ENCODE peak calls at places on chromosomes 16 and 17, in nine cellular contexts. E is H1, S is GM23248, R is OCI-LY7, B is MM.1S, D is mammary epithelial cell, K is K562, Q is fibroblast of lung, G is PC-3. C is an unnamed sample. For H3K36me3, the result is how much of the 10 kb centered on the place peaks cover.

GRCh38 chr17:34580685-34581445 is 1.5 kb downstream of the TMEM132E start:
- DNase-seq in E (no peak), G (no peak), D (no peak), R (no peak), Q (no peak), S (peak), B (no peak), K (peak), C (no peak)

GRCh38 chr17:37483311-37484039 is 6.2 kb upstream of the DUSP14 start:
- DNase-seq in S (peak), R (peak), K (no peak), B (no peak), D (no peak), Q (peak), G (no peak), E (no peak), C (no peak)

GRCh38 chr17:78176548-78177025 is 8.2 kb downstream of the SYNGR2 start:
- DNase-seq in S (peak), G (peak), K (peak), E (no peak), Q (peak), B (peak), D (peak), R (peak), C (no peak)

GRCh38 chr16:1677942-1678499 is at the start of gene JPT2:
- DNase-seq in B (peak), R (peak), G (peak), E (peak), K (peak), D (peak), S (peak), Q (peak), C (peak)

GRCh38 chr16:22337849-22338248 is 36.6 kb downstream of the CDR2 start:
- DNase-seq in G (no peak), D (no peak), E (no peak), S (no peak), R (no peak), Q (no peak), B (peak), K (no peak), C (no peak)

GRCh38 chr16:86471896-86472295 is 38.4 kb upstream of the FOXF1 start:
- DNase-seq in E (no peak), Q (no peak), D (no peak), R (no peak), B (no peak), S (no peak), K (no peak), G (no peak), C (no peak)

GRCh38 chr16:2689968-2690830 is 7.9 kb downstream of the KCTD5 start:
- DNase-seq in B (no peak), K (no peak), E (no peak), R (no peak), S (no peak), D (no peak), Q (no peak), G (no peak), C (no peak)

GRCh38 chr16:12094537-12095265 is 118.2 kb downstream of the SNX29 start:
- DNase-seq in D (no peak), G (no peak), B (no peak), E (no peak), S (no peak), K (no peak), Q (no peak), R (no peak), C (no peak)

GRCh38 chr16:85453701-85454100 is 159.4 kb upstream of the GSE1 start:
- DNase-seq in E (no peak), Q (no peak), S (no peak), G (no peak), D (no peak), K (no peak), R (no peak), B (no peak), C (no peak)

GRCh38 chr17:49572806-49573420 is 2.8 kb upstream of the NXPH3 start:
- DNase-seq in Q (no peak), D (no peak), R (no peak), E (no peak), B (no peak), G (no peak), K (no peak), S (no peak), C (no peak)

GRCh38 chr17:74369221-74369620 is 1.9 kb downstream of the GPR142 start:
- DNase-seq in G (no peak), Q (no peak), R (peak), D (no peak), S (no peak), E (no peak), B (no peak), K (no peak), C (no peak)

GRCh38 chr17:80264048-80264792 is 3.6 kb downstream of the RNF213 start:
- DNase-seq in G (no peak), B (peak), R (peak), Q (no peak), E (no peak), D (no peak), K (no peak), S (no peak), C (no peak)

GRCh38 chr16:74954763-74955162 is 30.2 kb downstream of the WDR59 start:
- DNase-seq in Q (no peak), S (no peak), G (no peak), R (no peak), K (no peak), D (no peak), B (no peak), E (no peak), C (no peak)

GRCh38 chr17:40399185-40399584 is 18.5 kb downstream of the TOP2A start:
- DNase-seq in D (no peak), G (peak), Q (peak), B (peak), K (peak), S (peak), E (no peak), R (peak), C (no peak)

GRCh38 chr17:27544350-27545131 is 86.4 kb upstream of the LGALS9 start:
- DNase-seq in G (no peak), E (no peak), D (peak), S (no peak), Q (peak), R (peak), B (peak), K (peak), C (no peak)

GRCh38 chr16:80852261-80852872 is 48.0 kb upstream of the CDYL2 start:
- DNase-seq in S (peak), K (peak), R (peak), E (peak), Q (peak), D (peak), B (peak), G (peak), C (no peak)

GRCh38 chr16:3256876-3257465 is 538 bp upstream of the MEFV start:
- DNase-seq in G (peak), B (no peak), R (no peak), S (peak), K (no peak), Q (no peak), E (no peak), D (no peak), C (no peak)

GRCh38 chr16:48378276-48378675 is 6.9 kb downstream of the SIAH1 start:
- DNase-seq in D (no peak), B (no peak), Q (no peak), K (no peak), G (no peak), E (no peak), R (no peak), S (no peak), C (no peak)

GRCh38 chr17:43790311-43790940 is 10.2 kb downstream of the CFAP97D1 start:
- DNase-seq in Q (no peak), D (peak), G (peak), K (no peak), B (no peak), E (no peak), S (peak), R (no peak), C (peak)

GRCh38 chr17:39607851-39608130 is at the start of gene NEUROD2:
- DNase-seq in Q (no peak), K (no peak), B (no peak), E (no peak), G (no peak), D (no peak), R (no peak), S (no peak), C (no peak)

GRCh38 chr17:66562119-66562518 is 259.7 kb downstream of the PRKCA start:
- DNase-seq in S (no peak), B (no peak), K (no peak), Q (no peak), D (no peak), R (no peak), G (no peak), E (no peak), C (no peak)

GRCh38 chr17:74798239-74798707 is 22.1 kb upstream of the NAT9 start:
- DNase-seq in E (no peak), Q (no peak), B (no peak), R (no peak), D (no peak), S (peak), K (no peak), G (no peak), C (no peak)

GRCh38 chr16:10514369-10515055 is 65.9 kb downstream of the EMP2 start:
- DNase-seq in G (peak), K (peak), S (peak), B (peak), R (peak), Q (peak), D (peak), E (no peak), C (no peak)

GRCh38 chr16:22232277-22233049 is 26.4 kb downstream of the EEF2K start:
- DNase-seq in B (no peak), K (no peak), R (no peak), G (peak), S (peak), D (peak), Q (peak), E (no peak), C (peak)

DNA sequence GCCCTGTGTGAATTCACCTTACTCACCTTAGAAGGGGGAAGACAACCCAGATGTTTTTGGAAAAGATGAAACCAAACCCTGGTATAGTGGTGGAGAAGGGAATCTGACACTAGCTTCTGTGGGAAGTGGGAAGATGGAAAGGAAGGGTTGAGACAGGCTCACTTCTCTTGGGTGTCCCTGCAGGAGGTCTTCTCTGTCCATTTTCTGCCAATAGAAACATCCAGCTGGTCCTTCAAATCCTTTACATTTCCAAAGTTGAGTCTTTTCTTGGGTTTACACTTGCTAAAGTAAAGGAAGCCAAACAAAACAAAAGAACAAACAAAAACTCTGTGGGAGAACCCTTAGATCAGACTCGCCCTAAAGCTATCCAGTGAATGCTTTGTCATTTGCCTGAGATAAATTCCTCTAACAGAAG is 10.2 kb downstream of the HOXB1 start:
- DNase-seq in R (no peak), S (peak), G (peak), E (no peak), K (no peak), Q (peak), D (no peak), B (no peak), C (no peak)
- H2AFZ ChIP-seq in R (no peak), S (no peak), G (no peak), E (no peak), K (peak), Q (no peak), D (no peak), B (no peak), C (no peak)

GRCh38 chr16:5820472-5820871 is 722.9 kb upstream of the EEF2KMT start:
- DNase-seq in R (no peak), S (no peak), Q (no peak), D (no peak), B (no peak), G (no peak), K (no peak), E (peak), C (no peak)
- H3K27ac ChIP-seq in R (no peak), S (no peak), Q (no peak), D (no peak), B (no peak), G (no peak), K (no peak), E (no peak), C (no peak)

GRCh38 chr17:12990041-12990808 is 27.6 kb downstream of the ELAC2 start:
- DNase-seq in G (no peak), R (no peak), Q (no peak), D (no peak), E (no peak), S (no peak), B (no peak), K (peak), C (no peak)

GRCh38 chr17:12993631-12994030 is 24.2 kb downstream of the ELAC2 start:
- DNase-seq in D (no peak), S (no peak), R (no peak), B (no peak), K (no peak), Q (no peak), G (no peak), E (no peak), C (no peak)

GRCh38 chr17:12994341-12995074 is 23.3 kb downstream of the ELAC2 start:
- DNase-seq in Q (no peak), S (no peak), E (no peak), D (no peak), K (no peak), G (no peak), R (no peak), B (no peak), C (no peak)

GRCh38 chr17:12990926-12991325 is 26.9 kb downstream of the ELAC2 start:
- DNase-seq in D (no peak), K (no peak), E (no peak), Q (no peak), B (no peak), R (no peak), G (no peak), S (no peak), C (no peak)

DNA sequence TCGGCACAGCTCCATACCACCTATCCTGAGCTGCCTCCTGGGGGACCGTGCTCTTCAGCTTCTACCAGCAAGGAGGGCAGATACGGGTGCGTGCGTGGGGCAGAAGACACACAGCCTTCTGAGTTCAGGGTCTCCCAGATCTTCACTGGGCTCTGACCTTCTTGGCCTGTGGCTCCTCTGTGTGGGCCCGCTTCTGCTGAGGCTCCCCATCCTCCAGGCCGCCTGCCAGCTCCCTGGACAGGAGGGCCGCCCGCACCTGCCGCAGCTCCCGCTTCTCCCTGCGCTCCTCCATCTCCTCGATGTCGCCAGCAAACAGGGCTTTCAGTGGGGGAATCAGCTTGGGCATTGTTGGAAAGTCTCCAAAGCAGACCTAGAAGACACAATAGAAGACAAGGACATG is 25.2 kb downstream of the ELAC2 start:
- DNase-seq in Q (no peak), G (no peak), B (no peak), D (no peak), K (no peak), R (no peak), S (no peak), E (no peak), C (no peak)
- H3K36me3 ChIP-seq in Q (under half), G (half or more), B (under half), D (under half), K (half or more), R (half or more), S (under half), E (half or more), C (under half)

DNA sequence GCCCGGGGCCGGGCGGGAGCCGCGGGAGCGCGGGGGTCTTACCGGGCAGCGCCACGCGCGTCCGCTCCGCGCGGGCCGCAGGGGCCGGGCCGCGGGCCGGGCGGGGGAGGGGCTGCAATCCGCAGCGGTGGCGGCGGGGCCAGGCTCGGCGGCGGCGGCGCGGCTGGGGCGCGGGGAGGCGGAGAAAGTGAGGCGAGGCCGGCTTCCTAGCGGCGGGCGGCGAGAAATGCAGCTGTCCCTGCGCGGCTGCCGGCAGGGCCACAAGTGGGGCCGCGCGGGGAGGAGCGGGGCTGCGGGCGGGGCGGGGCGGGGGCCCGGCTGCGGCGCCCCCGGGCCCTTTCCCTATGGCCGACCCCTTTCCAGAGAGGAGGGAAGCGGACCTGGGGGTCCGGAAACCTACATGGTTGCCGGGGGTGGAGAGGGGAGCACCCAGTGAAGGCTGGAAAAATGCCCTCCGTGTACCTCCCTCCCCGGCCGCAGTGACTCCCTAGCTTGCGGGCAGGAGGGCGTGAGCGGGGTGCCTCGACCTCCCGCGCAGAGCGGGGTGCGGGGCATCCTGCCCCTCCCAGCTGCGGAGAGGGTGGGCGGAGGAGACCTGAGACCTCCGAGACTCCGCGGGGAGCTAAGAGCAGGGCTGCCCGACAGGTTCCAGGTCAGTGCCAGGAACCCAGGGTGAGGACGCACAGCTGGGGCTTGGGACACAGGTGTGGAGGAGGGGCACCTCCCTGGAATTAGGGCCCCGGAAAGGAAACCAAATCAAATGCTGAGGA is at the start of gene CUEDC1:
- DNase-seq in Q (peak), B (peak), R (peak), S (peak), E (no peak), G (peak), D (peak), K (peak), C (no peak)
- H2AFZ ChIP-seq in Q (no peak), B (no peak), R (no peak), S (peak), E (no peak), G (peak), D (peak), K (peak), C (peak)

DNA sequence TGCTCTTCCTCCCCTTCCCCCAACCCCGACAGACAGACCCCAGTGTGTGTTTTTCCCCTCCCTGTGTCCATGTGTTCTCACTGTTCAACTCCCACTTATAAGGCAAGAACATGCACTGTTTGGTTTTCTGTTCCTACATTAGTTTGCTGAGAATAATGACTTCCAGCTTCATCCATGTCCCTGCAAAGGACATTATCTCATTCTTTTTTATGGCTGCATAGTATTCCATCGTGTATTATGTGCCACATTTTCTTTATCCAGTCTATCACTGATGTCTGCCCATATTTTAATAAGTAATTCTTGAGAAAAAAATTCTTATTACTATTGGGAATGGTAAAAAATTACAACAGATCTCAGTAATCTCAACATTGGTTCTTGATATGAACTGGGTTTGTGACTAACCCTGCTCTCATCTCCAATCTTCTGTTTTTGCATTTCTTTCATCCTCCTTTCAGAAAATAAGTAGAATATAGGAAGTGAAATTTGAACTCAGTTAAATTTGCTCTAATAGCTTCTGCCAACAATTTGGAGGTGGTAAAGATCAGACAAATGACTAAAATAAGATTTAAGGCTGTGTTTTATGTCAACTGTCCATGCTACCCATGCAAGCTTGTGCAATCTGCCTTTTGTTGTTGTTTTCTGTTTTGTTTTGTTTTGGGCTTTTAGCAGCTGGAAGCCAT is 11.1 kb downstream of the MARF1 start:
- DNase-seq in S (no peak), D (no peak), G (no peak), Q (no peak), K (no peak), R (no peak), E (no peak), B (no peak), C (no peak)
- H3K27ac ChIP-seq in S (no peak), D (no peak), G (no peak), Q (no peak), K (no peak), R (peak), E (no peak), B (no peak), C (no peak)

GRCh38 chr17:4032245-4032644 is 68.0 kb upstream of the ATP2A3 start:
- DNase-seq in S (no peak), D (no peak), K (no peak), Q (no peak), R (no peak), E (no peak), G (no peak), B (no peak), C (no peak)
- H3K36me3 ChIP-seq in S (half or more), D (under half), K (half or more), Q (under half), R (half or more), E (under half), G (under half), B (under half), C (under half)

GRCh38 chr17:82228278-82228841 is 482 bp upstream of the SLC16A3 start:
- DNase-seq in R (peak), B (peak), K (no peak), E (no peak), G (no peak), S (no peak), D (no peak), Q (peak), C (no peak)

GRCh38 chr17:82230627-82231311 is 1.9 kb downstream of the SLC16A3 start:
- DNase-seq in D (peak), S (peak), G (peak), K (peak), B (peak), R (no peak), E (no peak), Q (peak), C (no peak)

GRCh38 chr17:82229686-82230626 is 1.1 kb downstream of the SLC16A3 start:
- DNase-seq in Q (peak), B (no peak), K (no peak), E (no peak), G (no peak), S (no peak), D (no peak), R (no peak), C (no peak)

GRCh38 chr17:82227629-82228277 is 1.1 kb upstream of the SLC16A3 start:
- DNase-seq in D (no peak), E (no peak), Q (peak), R (no peak), G (no peak), S (no peak), K (no peak), B (no peak), C (no peak)

DNA sequence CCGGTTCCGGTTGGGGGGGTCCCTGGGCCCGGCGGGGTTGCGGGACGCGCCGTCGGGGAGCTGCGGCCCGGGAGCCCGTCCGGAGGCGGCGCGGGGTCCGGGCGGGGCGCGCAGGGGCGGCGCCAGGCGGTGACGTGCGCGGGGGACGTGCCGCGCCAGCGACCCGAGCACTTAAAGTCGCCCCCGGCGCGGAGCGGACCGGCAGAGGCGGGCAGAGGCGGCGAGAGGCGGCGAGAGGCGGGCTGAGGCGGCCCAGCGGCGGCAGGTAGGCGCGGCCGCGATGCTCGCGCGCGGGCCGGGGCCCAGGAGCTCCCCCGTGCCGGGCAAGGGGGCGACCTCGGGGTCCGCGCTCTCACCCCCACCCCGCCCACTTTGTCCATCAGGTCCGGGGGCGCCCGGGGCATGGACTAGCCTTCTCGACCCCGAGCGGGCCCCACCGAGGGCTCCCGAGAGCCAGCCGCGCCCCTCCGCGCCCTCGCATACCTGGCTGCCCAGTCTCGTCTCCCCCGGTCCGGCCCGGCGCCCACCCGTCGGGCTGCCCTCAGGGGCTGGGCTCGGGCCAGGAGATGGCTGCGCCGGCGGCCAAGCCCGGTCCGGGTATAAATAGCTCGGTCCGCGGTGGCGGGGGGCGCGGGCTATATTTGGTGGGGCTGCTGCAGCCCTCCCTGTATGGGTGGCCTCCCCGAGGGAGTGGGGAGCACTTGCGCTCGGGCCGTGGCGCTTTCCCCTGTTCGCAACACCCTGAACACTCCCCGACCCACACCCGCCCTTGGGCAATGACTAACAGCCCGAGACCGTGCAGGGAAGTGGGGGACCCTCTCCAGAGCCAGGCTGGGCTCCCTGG is at the start of gene SLC16A3:
- DNase-seq in S (peak), E (no peak), Q (peak), K (no peak), B (peak), D (peak), R (peak), G (peak), C (no peak)
- H2AFZ ChIP-seq in S (peak), E (no peak), Q (no peak), K (no peak), B (peak), D (peak), R (peak), G (no peak), C (peak)

C was measured in keratinocyte.